ENCODE peak calls at places on chromosomes 6 and 20, in five cellular contexts. One of them, this sample, is unnamed.

GRCh38 chr6:137025786-137026730 is 18.7 kb downstream of the IL20RA start:
- DNase-seq in neural progenitor cell: no peak
- DNase-seq in ovary: no peak
- DNase-seq in right lobe of liver: no peak
- DNase-seq in lung: no peak
- DNase-seq in this sample: no peak

GRCh38 chr6:106253194-106253593 is 72.4 kb downstream of the ATG5 start:
- DNase-seq in lung: no peak
- DNase-seq in neural progenitor cell: no peak
- DNase-seq in ovary: no peak
- DNase-seq in right lobe of liver: no peak
- DNase-seq in this sample: no peak

GRCh38 chr6:73580247-73581149 is 59.7 kb upstream of the EEF1A1 start:
- DNase-seq in neural progenitor cell: peak
- DNase-seq in lung: peak
- DNase-seq in ovary: peak
- DNase-seq in right lobe of liver: peak
- DNase-seq in this sample: peak

GRCh38 chr6:73566954-73567591 is 46.2 kb upstream of the EEF1A1 start:
- DNase-seq in lung: peak
- DNase-seq in right lobe of liver: peak
- DNase-seq in ovary: peak
- DNase-seq in neural progenitor cell: no peak
- DNase-seq in this sample: peak

GRCh38 chr6:38337819-38338465 is 301.8 kb downstream of the BTBD9 start:
- DNase-seq in right lobe of liver: no peak
- DNase-seq in lung: no peak
- DNase-seq in ovary: no peak
- DNase-seq in neural progenitor cell: no peak
- DNase-seq in this sample: no peak

GRCh38 chr6:44386929-44387345 is 569 bp upstream of the CDC5L start:
- DNase-seq in right lobe of liver: no peak
- DNase-seq in ovary: peak
- DNase-seq in neural progenitor cell: no peak
- DNase-seq in lung: no peak
- DNase-seq in this sample: peak

GRCh38 chr20:58233881-58234528 is 5.6 kb upstream of the ANKRD60 start:
- DNase-seq in ovary: peak
- DNase-seq in lung: peak
- DNase-seq in right lobe of liver: no peak
- DNase-seq in neural progenitor cell: peak
- DNase-seq in this sample: no peak

GRCh38 chr20:5353624-5354496 is 37.1 kb upstream of the PROKR2 start:
- DNase-seq in right lobe of liver: no peak
- DNase-seq in neural progenitor cell: no peak
- DNase-seq in lung: no peak
- DNase-seq in ovary: no peak
- DNase-seq in this sample: no peak

GRCh38 chr6:87522686-87523085 is 49.9 kb downstream of the SLC35A1 start:
- DNase-seq in lung: no peak
- DNase-seq in neural progenitor cell: no peak
- DNase-seq in right lobe of liver: no peak
- DNase-seq in ovary: no peak
- DNase-seq in this sample: no peak

GRCh38 chr20:3784226-3784853 is 2.2 kb downstream of the CENPB start:
- DNase-seq in right lobe of liver: no peak
- DNase-seq in neural progenitor cell: no peak
- DNase-seq in lung: peak
- DNase-seq in ovary: no peak
- DNase-seq in this sample: no peak

GRCh38 chr20:51010043-51010365 is 12.9 kb downstream of the KCNG1 start:
- DNase-seq in lung: no peak
- DNase-seq in right lobe of liver: no peak
- DNase-seq in neural progenitor cell: no peak
- DNase-seq in ovary: no peak
- DNase-seq in this sample: no peak

GRCh38 chr6:106473807-106474206 is 113.3 kb downstream of the CRYBG1 start:
- DNase-seq in ovary: no peak
- DNase-seq in right lobe of liver: no peak
- DNase-seq in neural progenitor cell: no peak
- DNase-seq in lung: no peak
- DNase-seq in this sample: no peak

GRCh38 chr20:32982617-32983458 is 21.4 kb downstream of the SUN5 start:
- DNase-seq in neural progenitor cell: no peak
- DNase-seq in lung: no peak
- DNase-seq in ovary: no peak
- DNase-seq in right lobe of liver: no peak
- DNase-seq in this sample: peak

GRCh38 chr6:166443166-166443565 is 60.4 kb upstream of the MPC1 start:
- DNase-seq in ovary: no peak
- DNase-seq in right lobe of liver: no peak
- DNase-seq in lung: no peak
- DNase-seq in neural progenitor cell: no peak
- DNase-seq in this sample: no peak

GRCh38 chr6:114998492-114998891 is 655.7 kb upstream of the HS3ST5 start:
- DNase-seq in lung: no peak
- DNase-seq in ovary: no peak
- DNase-seq in right lobe of liver: no peak
- DNase-seq in neural progenitor cell: no peak
- DNase-seq in this sample: no peak
- H3K27ac ChIP-seq in lung: no peak
- H3K27ac ChIP-seq in ovary: no peak
- H3K27ac ChIP-seq in right lobe of liver: no peak
- H3K27ac ChIP-seq in neural progenitor cell: no peak
- H3K27ac ChIP-seq in this sample: no peak

DNA sequence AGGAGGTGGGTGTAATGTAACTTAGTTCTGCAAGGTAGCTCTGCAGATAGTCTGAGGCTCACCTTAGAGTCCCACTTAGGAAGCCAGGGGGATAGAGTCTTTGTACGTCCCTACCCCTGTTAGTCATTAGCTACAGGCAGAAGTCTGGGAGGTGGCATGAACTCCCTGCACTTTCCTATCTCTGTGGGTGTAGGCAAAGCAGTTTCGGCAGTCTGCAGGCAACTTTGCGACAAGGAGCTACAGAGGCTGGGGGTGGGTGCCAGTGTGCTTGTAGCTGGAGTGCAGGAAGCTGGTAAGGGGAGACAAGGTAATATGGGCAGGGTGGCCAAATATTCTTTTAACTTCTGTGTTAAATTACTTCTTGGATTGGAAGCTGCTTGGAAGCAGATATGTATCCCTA is 45.7 kb downstream of the NKAIN2 start:
- DNase-seq in right lobe of liver: no peak
- DNase-seq in neural progenitor cell: no peak
- DNase-seq in ovary: no peak
- DNase-seq in lung: no peak
- DNase-seq in this sample: no peak
- H3K27ac ChIP-seq in right lobe of liver: no peak
- H3K27ac ChIP-seq in neural progenitor cell: no peak
- H3K27ac ChIP-seq in ovary: no peak
- H3K27ac ChIP-seq in lung: no peak
- H3K27ac ChIP-seq in this sample: no peak

DNA sequence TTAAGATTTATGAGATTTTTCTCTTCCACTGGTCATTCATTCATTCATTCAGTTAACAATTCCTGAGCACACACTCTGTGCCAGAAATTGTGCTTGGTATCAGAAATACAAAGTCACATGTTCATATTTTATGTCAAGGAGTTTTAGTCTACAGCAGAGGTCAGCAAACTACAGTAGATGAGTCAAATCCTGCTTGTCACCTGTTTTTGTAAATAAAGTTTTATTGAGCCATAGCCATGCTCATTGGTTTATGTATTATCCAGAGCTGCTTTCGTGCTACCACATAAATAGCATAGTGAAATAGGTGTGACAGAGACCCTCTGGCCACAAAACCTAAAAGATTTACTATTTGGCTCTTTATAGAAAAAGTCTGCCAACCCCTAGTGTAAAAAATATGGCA is 46.8 kb downstream of the THEMIS start:
- DNase-seq in right lobe of liver: no peak
- DNase-seq in lung: no peak
- DNase-seq in neural progenitor cell: no peak
- DNase-seq in ovary: no peak
- DNase-seq in this sample: no peak
- H3K27ac ChIP-seq in right lobe of liver: no peak
- H3K27ac ChIP-seq in lung: no peak
- H3K27ac ChIP-seq in neural progenitor cell: no peak
- H3K27ac ChIP-seq in ovary: no peak
- H3K27ac ChIP-seq in this sample: no peak

DNA sequence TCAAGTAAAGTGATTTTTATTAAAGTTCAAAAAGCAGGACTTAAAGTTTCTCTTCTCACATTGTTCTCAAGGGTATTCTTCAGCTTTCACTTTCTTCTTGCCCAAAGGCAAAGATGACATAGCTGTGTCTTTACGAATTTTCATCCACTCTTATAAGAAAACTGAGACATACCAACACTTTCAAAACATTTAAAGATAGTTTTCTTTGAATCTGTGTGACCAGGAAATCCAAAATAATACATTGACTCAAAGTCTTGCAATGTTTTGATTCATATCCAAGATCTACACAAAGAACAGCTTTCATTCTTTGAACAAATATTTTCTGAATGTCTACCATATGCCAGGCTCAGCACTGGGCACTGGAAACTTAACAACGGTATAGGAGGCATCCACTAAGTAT is 117.9 kb downstream of the SIM1 start:
- DNase-seq in lung: no peak
- DNase-seq in neural progenitor cell: no peak
- DNase-seq in ovary: no peak
- DNase-seq in right lobe of liver: no peak
- DNase-seq in this sample: no peak
- H3K27ac ChIP-seq in lung: no peak
- H3K27ac ChIP-seq in neural progenitor cell: no peak
- H3K27ac ChIP-seq in ovary: no peak
- H3K27ac ChIP-seq in right lobe of liver: no peak
- H3K27ac ChIP-seq in this sample: no peak

GRCh38 chr6:37221585-37222124 is 35.9 kb upstream of the TBC1D22B start:
- DNase-seq in ovary: no peak
- DNase-seq in neural progenitor cell: no peak
- DNase-seq in lung: no peak
- DNase-seq in right lobe of liver: no peak
- DNase-seq in this sample: no peak
- H3K27ac ChIP-seq in ovary: no peak
- H3K27ac ChIP-seq in neural progenitor cell: peak
- H3K27ac ChIP-seq in lung: no peak
- H3K27ac ChIP-seq in right lobe of liver: no peak
- H3K27ac ChIP-seq in this sample: peak

GRCh38 chr20:1363522-1363921 is 29.3 kb downstream of the FKBP1A start:
- DNase-seq in right lobe of liver: no peak
- DNase-seq in ovary: no peak
- DNase-seq in lung: no peak
- DNase-seq in neural progenitor cell: no peak
- DNase-seq in this sample: no peak
- H3K27ac ChIP-seq in right lobe of liver: no peak
- H3K27ac ChIP-seq in ovary: no peak
- H3K27ac ChIP-seq in lung: no peak
- H3K27ac ChIP-seq in neural progenitor cell: no peak
- H3K27ac ChIP-seq in this sample: no peak

DNA sequence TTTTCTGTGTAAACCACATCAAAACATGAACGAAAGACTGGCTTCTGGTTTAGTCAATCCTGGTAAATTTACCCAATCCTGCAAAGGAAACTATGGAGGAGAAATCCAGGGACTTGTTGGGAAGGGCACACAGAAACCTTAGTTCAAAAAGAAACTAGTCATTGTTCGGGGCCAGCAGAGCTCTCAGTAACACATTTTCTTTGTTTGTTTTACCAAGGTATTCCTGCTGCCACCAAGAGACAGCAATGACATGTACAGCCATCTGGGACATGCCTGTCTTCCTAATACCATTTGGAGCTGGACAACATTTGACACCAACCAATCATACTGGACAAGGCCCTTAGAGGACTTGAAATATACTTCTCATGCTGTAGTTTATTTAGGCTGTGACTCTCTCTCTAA is 8.3 kb downstream of the OARD1 start:
- DNase-seq in right lobe of liver: no peak
- DNase-seq in ovary: no peak
- DNase-seq in neural progenitor cell: no peak
- DNase-seq in lung: no peak
- DNase-seq in this sample: no peak
- H3K27ac ChIP-seq in right lobe of liver: peak
- H3K27ac ChIP-seq in ovary: no peak
- H3K27ac ChIP-seq in neural progenitor cell: no peak
- H3K27ac ChIP-seq in lung: peak
- H3K27ac ChIP-seq in this sample: peak

GRCh38 chr6:37110455-37111155 is 59.3 kb upstream of the PIM1 start:
- DNase-seq in right lobe of liver: no peak
- DNase-seq in neural progenitor cell: no peak
- DNase-seq in ovary: peak
- DNase-seq in lung: no peak
- DNase-seq in this sample: no peak
- H3K27ac ChIP-seq in right lobe of liver: no peak
- H3K27ac ChIP-seq in neural progenitor cell: no peak
- H3K27ac ChIP-seq in ovary: no peak
- H3K27ac ChIP-seq in lung: no peak
- H3K27ac ChIP-seq in this sample: no peak

This sample was measured in body of pancreas.